ENCODE peak calls at places on chromosomes 12 and 14, in five cellular contexts. One of them, this sample, is unnamed.

GRCh38 chr14:92687681-92688433 is 60.6 kb downstream of the LGMN start:
- DNase-seq in K562: no peak
- DNase-seq in GM12878: no peak
- DNase-seq in HepG2: no peak
- DNase-seq in A549: no peak
- DNase-seq in this sample: peak

GRCh38 chr12:27844427-27845090 is 64.5 kb upstream of the MANSC4 start:
- DNase-seq in A549: no peak
- DNase-seq in K562: no peak
- DNase-seq in GM12878: no peak
- DNase-seq in HepG2: peak
- DNase-seq in this sample: no peak

GRCh38 chr14:89367449-89368120 is 49.4 kb downstream of the FOXN3 start:
- DNase-seq in A549: no peak
- DNase-seq in GM12878: no peak
- DNase-seq in HepG2: no peak
- DNase-seq in K562: no peak
- DNase-seq in this sample: no peak

GRCh38 chr12:121720762-121721161 is 8.2 kb downstream of the TMEM120B start:
- DNase-seq in K562: no peak
- DNase-seq in A549: no peak
- DNase-seq in GM12878: no peak
- DNase-seq in HepG2: no peak
- DNase-seq in this sample: no peak

GRCh38 chr14:71365305-71365865 is 458.1 kb downstream of the PCNX1 start:
- DNase-seq in K562: no peak
- DNase-seq in A549: no peak
- DNase-seq in HepG2: no peak
- DNase-seq in GM12878: no peak
- DNase-seq in this sample: no peak

GRCh38 chr12:12507121-12507520 is 55.5 kb downstream of the DUSP16 start:
- DNase-seq in K562: no peak
- DNase-seq in GM12878: no peak
- DNase-seq in HepG2: no peak
- DNase-seq in A549: no peak
- DNase-seq in this sample: no peak

GRCh38 chr14:51674294-51675002 is 22.7 kb downstream of the FRMD6 start:
- DNase-seq in A549: no peak
- DNase-seq in HepG2: no peak
- DNase-seq in GM12878: no peak
- DNase-seq in K562: no peak
- DNase-seq in this sample: no peak

GRCh38 chr14:69665596-69665995 is 54.2 kb downstream of the SUSD6 start:
- DNase-seq in GM12878: no peak
- DNase-seq in HepG2: no peak
- DNase-seq in A549: no peak
- DNase-seq in K562: no peak
- DNase-seq in this sample: no peak

GRCh38 chr12:116094475-116094874 is 183.0 kb downstream of the MED13L start:
- DNase-seq in K562: peak
- DNase-seq in A549: no peak
- DNase-seq in GM12878: no peak
- DNase-seq in HepG2: no peak
- DNase-seq in this sample: no peak

GRCh38 chr12:19042196-19042595 is 87.3 kb upstream of the PLEKHA5 start:
- DNase-seq in HepG2: no peak
- DNase-seq in K562: no peak
- DNase-seq in GM12878: no peak
- DNase-seq in A549: no peak
- DNase-seq in this sample: no peak

GRCh38 chr12:7695159-7695930 is at the start of gene GDF3:
- DNase-seq in HepG2: no peak
- DNase-seq in GM12878: no peak
- DNase-seq in K562: no peak
- DNase-seq in A549: no peak
- DNase-seq in this sample: peak

GRCh38 chr12:25123126-25123525 is 71.8 kb downstream of the DNAI7 start:
- DNase-seq in K562: no peak
- DNase-seq in A549: no peak
- DNase-seq in HepG2: no peak
- DNase-seq in GM12878: no peak
- DNase-seq in this sample: no peak

GRCh38 chr12:126247936-126248335 is 1182.7 kb downstream of the AACS start:
- DNase-seq in GM12878: no peak
- DNase-seq in K562: no peak
- DNase-seq in HepG2: no peak
- DNase-seq in A549: no peak
- DNase-seq in this sample: no peak

GRCh38 chr12:66742508-66743367 is 63.9 kb upstream of the GRIP1 start:
- DNase-seq in K562: no peak
- DNase-seq in GM12878: no peak
- DNase-seq in HepG2: no peak
- DNase-seq in A549: no peak
- DNase-seq in this sample: no peak

GRCh38 chr14:102501751-102502315 is 7.7 kb downstream of the ANKRD9 start:
- DNase-seq in K562: peak
- DNase-seq in HepG2: no peak
- DNase-seq in GM12878: no peak
- DNase-seq in A549: no peak
- DNase-seq in this sample: peak

GRCh38 chr12:3187846-3188755 is 110.9 kb downstream of the TSPAN9 start:
- DNase-seq in HepG2: no peak
- DNase-seq in K562: no peak
- DNase-seq in GM12878: no peak
- DNase-seq in A549: no peak
- DNase-seq in this sample: no peak

GRCh38 chr12:107547421-107547820 is 138.2 kb upstream of the PWP1 start:
- DNase-seq in A549: no peak
- DNase-seq in HepG2: no peak
- DNase-seq in K562: no peak
- DNase-seq in GM12878: no peak
- DNase-seq in this sample: no peak

GRCh38 chr12:116697305-116698130 is 40.4 kb downstream of the SPRING1 start:
- DNase-seq in HepG2: peak
- DNase-seq in GM12878: no peak
- DNase-seq in A549: peak
- DNase-seq in K562: peak
- DNase-seq in this sample: peak

GRCh38 chr12:70052931-70053497 is 190.2 kb upstream of the CNOT2 start:
- DNase-seq in A549: peak
- DNase-seq in GM12878: no peak
- DNase-seq in K562: peak
- DNase-seq in HepG2: peak
- DNase-seq in this sample: no peak

GRCh38 chr12:54053625-54054441 is at the start of gene HOXC4:
- DNase-seq in K562: no peak
- DNase-seq in GM12878: no peak
- DNase-seq in A549: peak
- DNase-seq in HepG2: no peak
- DNase-seq in this sample: no peak

GRCh38 chr12:468671-469389 is 9.1 kb downstream of the B4GALNT3 start:
- DNase-seq in K562: no peak
- DNase-seq in A549: no peak
- DNase-seq in GM12878: no peak
- DNase-seq in HepG2: no peak
- DNase-seq in this sample: no peak

GRCh38 chr14:91413547-91414474 is 3.8 kb downstream of the CCDC88C start:
- DNase-seq in HepG2: no peak
- DNase-seq in A549: no peak
- DNase-seq in K562: no peak
- DNase-seq in GM12878: no peak
- DNase-seq in this sample: peak

GRCh38 chr12:99053599-99054362 is 408.7 kb downstream of the APAF1 start:
- DNase-seq in HepG2: no peak
- DNase-seq in K562: no peak
- DNase-seq in A549: no peak
- DNase-seq in GM12878: no peak
- DNase-seq in this sample: no peak

GRCh38 chr12:99057670-99058069 is 412.6 kb downstream of the APAF1 start:
- DNase-seq in A549: no peak
- DNase-seq in K562: no peak
- DNase-seq in GM12878: no peak
- DNase-seq in HepG2: no peak
- DNase-seq in this sample: no peak

GRCh38 chr12:99056186-99056585 is 411.1 kb downstream of the APAF1 start:
- DNase-seq in HepG2: no peak
- DNase-seq in A549: no peak
- DNase-seq in GM12878: no peak
- DNase-seq in K562: no peak
- DNase-seq in this sample: no peak

GRCh38 chr12:99054601-99055128 is 409.6 kb downstream of the APAF1 start:
- DNase-seq in HepG2: no peak
- DNase-seq in GM12878: no peak
- DNase-seq in K562: no peak
- DNase-seq in A549: no peak
- DNase-seq in this sample: no peak

DNA sequence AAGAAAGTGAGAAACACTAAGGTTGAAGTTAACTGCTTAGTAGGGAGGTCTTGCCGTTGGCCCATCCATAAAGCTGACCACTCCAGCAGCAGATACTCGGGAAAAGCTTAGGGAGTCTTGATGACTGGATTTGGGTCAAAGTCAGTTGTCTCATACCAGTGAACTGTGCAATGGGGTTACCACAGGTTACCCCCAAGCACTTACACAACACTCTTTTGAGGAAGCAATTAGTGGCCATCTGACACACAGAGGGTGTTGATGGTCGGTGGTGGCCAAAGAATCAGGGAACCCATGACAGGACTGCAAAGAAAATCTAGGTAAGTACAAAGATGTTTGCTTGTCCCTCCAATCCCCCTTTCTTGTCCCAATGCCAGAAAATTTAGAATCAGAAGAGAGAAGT is 410.2 kb downstream of the APAF1 start:
- DNase-seq in A549: no peak
- DNase-seq in K562: no peak
- DNase-seq in GM12878: no peak
- DNase-seq in HepG2: no peak
- DNase-seq in this sample: no peak
- H3K4me3 ChIP-seq in A549: no peak
- H3K4me3 ChIP-seq in K562: no peak
- H3K4me3 ChIP-seq in GM12878: no peak
- H3K4me3 ChIP-seq in HepG2: no peak
- H3K4me3 ChIP-seq in this sample: no peak

GRCh38 chr12:61504396-61505115 is 755.6 kb upstream of the USP15 start:
- DNase-seq in K562: no peak
- DNase-seq in GM12878: no peak
- DNase-seq in A549: no peak
- DNase-seq in HepG2: no peak
- DNase-seq in this sample: peak
- TF ChIP-seq JUNB in K562: no peak
- TF ChIP-seq JUNB in GM12878: no peak
- TF ChIP-seq JUNB in A549: no peak
- TF ChIP-seq JUNB in HepG2: no peak
- TF ChIP-seq JUNB in this sample: no peak

DNA sequence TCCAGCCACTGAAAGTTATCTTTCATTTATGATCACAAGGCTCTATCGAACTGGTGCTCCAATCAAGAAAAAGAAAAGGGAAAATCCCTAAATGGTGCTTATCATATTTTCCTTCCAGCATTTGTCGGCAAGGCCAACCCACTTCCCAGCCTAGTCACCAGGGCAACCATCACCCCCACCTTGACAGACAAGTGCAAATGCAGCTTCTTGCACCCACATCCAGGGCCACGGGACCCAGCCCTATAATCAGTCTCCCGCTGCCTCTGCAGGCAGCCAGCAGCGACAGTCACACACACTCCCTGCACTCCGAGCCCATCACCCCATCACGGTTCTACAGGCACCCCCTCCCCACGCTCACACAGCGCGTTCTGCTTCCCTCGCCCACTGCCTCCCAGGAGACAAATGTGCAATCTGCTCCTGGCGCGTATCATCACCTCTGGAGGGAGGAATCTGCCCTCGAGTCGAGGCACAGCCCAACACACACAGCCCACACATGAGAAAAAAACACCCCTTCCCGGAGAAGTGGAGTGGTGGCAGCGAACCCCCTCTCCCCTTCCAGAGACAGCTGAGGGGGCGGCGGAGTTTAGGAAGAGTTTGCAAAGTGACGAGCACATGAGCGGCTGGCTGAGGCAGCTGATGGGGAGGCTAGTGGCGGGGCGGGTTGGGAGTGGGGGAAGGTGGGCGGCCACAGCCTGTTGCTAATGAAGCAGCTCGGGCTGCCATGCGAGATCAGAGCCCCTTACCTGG is 9.3 kb upstream of the PPP4R4 start:
- DNase-seq in A549: no peak
- DNase-seq in GM12878: no peak
- DNase-seq in K562: no peak
- DNase-seq in HepG2: no peak
- DNase-seq in this sample: peak
- H3K4me3 ChIP-seq in A549: no peak
- H3K4me3 ChIP-seq in GM12878: no peak
- H3K4me3 ChIP-seq in K562: no peak
- H3K4me3 ChIP-seq in HepG2: no peak
- H3K4me3 ChIP-seq in this sample: peak

DNA sequence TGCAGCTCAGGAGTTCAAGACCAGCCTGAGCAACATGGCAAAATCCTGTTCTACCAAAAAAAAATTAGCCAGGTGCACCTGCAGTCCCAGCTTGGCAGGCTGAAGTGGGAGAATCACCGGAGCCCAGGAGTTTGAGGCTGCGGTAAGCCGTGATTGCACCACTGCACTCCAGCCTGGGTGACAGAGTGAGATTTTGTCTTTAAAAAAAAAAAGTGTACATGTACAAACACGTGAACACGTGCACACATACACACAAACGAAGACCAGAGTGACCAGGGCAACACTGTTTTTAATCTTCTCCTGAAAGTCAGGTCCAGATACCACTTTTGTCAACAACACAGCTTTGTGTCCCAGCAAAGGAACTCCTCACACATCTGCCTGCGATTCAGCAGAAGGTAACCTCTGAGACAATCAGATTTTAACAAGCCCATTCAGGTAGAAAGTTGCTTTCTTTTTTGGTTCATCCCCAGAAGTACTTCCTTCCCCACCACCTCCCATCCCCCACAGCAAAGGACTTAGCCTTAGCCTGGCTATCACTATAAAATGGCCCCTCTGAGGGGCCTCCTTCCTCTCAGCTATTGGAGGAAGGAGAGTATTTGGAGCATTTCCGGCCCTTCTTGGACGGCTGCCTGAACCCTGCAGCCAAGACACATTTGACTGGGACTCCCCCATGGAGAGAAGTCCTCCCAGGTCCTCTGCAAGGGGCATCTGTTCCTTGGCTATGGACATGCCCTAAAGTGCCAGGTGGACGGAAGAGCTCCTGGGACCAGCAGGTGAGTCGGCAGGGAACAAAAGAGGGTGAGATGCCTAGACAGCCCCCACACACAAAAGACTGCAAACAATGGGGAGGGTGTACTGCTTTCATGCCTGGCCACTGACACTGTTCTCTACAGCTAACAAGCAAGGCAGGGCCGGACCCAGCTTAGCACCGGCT is 9.8 kb downstream of the CTDSP2 start:
- DNase-seq in GM12878: no peak
- DNase-seq in A549: no peak
- DNase-seq in K562: peak
- DNase-seq in HepG2: no peak
- DNase-seq in this sample: peak
- TF ChIP-seq JUNB in GM12878: no peak
- TF ChIP-seq JUNB in A549: no peak
- TF ChIP-seq JUNB in K562: no peak
- TF ChIP-seq JUNB in HepG2: no peak
- TF ChIP-seq JUNB in this sample: no peak

GRCh38 chr12:55906056-55906455 is 21.6 kb downstream of the PYM1 start:
- DNase-seq in HepG2: no peak
- DNase-seq in K562: no peak
- DNase-seq in GM12878: no peak
- DNase-seq in A549: no peak
- DNase-seq in this sample: no peak
- H3K4me3 ChIP-seq in HepG2: no peak
- H3K4me3 ChIP-seq in K562: no peak
- H3K4me3 ChIP-seq in GM12878: no peak
- H3K4me3 ChIP-seq in A549: no peak
- H3K4me3 ChIP-seq in this sample: no peak

This sample was measured in GM23338.